ENCODE peak calls at places on chromosomes 12 and 14, in eight cellular contexts. H is HCT116; M is progenitor cell of endocrine pancreas; N is GM13976; E is tibial artery; W is astrocyte of the spinal cord; C is lower lobe of right lung; K is CD8-positive, alpha-beta T cell. I is an unnamed sample.

GRCh38 chr14:96090441-96091148 is 51.4 kb downstream of the C14orf132 start:
- DNase-seq in H (no peak), M (no peak), N (no peak), E (peak), W (peak), C (no peak), K (no peak), I (no peak)

GRCh38 chr14:30223385-30223785 is 295.7 kb upstream of the PRKD1 start:
- DNase-seq in H (peak), M (no peak), N (no peak), E (peak), W (peak), C (peak), K (no peak), I (no peak)

GRCh38 chr12:3214508-3215365 is 137.6 kb downstream of the TSPAN9 start:
- DNase-seq in H (no peak), M (no peak), N (no peak), E (no peak), W (no peak), C (no peak), K (no peak), I (no peak)

GRCh38 chr12:97794335-97794734 is 331.7 kb downstream of the RMST start:
- DNase-seq in H (no peak), M (no peak), N (no peak), E (no peak), W (no peak), C (no peak), K (no peak), I (no peak)

GRCh38 chr14:87489196-87489819 is 503.7 kb downstream of the GALC start:
- DNase-seq in H (no peak), M (no peak), N (no peak), E (no peak), W (no peak), C (no peak), K (no peak), I (no peak)

GRCh38 chr14:105167303-105168092 is 1.1 kb downstream of the JAG2 start:
- DNase-seq in H (no peak), M (no peak), N (no peak), E (no peak), W (no peak), C (peak), K (no peak), I (no peak)

GRCh38 chr12:53402871-53403270 is 20.8 kb upstream of the AMHR2 start:
- DNase-seq in H (no peak), M (no peak), N (no peak), E (no peak), W (no peak), C (no peak), K (no peak), I (no peak)

GRCh38 chr12:94689646-94690036 is 39.3 kb upstream of the TMCC3 start:
- DNase-seq in H (no peak), M (no peak), N (no peak), E (no peak), W (no peak), C (no peak), K (no peak), I (no peak)

GRCh38 chr14:38605193-38606114 is 349.6 kb upstream of the CLEC14A start:
- DNase-seq in H (no peak), M (no peak), N (no peak), E (no peak), W (no peak), C (no peak), K (no peak), I (no peak)

GRCh38 chr14:59484611-59485174 is 376 bp downstream of the JKAMP start:
- DNase-seq in H (no peak), M (no peak), N (no peak), E (no peak), W (no peak), C (no peak), K (no peak), I (no peak)

GRCh38 chr12:27577688-27578087 is 53.7 kb downstream of the PPFIBP1 start:
- DNase-seq in H (no peak), M (no peak), N (no peak), E (no peak), W (no peak), C (no peak), K (no peak), I (no peak)

GRCh38 chr12:50085615-50085928 is 430 bp downstream of the SMARCD1 start:
- DNase-seq in H (no peak), M (no peak), N (no peak), E (no peak), W (no peak), C (no peak), K (no peak), I (no peak)

GRCh38 chr14:22002860-22003284 is 329.3 kb upstream of the OR4E1 start:
- DNase-seq in H (peak), M (no peak), N (no peak), E (no peak), W (no peak), C (peak), K (peak), I (no peak)

GRCh38 chr12:227923-228845 is 14.2 kb upstream of the SLC6A12 start:
- DNase-seq in H (no peak), M (no peak), N (no peak), E (peak), W (peak), C (no peak), K (peak), I (no peak)

GRCh38 chr14:75539562-75540478 is 17.6 kb downstream of the BATF start:
- DNase-seq in H (no peak), M (no peak), N (peak), E (no peak), W (no peak), C (no peak), K (no peak), I (no peak)

DNA sequence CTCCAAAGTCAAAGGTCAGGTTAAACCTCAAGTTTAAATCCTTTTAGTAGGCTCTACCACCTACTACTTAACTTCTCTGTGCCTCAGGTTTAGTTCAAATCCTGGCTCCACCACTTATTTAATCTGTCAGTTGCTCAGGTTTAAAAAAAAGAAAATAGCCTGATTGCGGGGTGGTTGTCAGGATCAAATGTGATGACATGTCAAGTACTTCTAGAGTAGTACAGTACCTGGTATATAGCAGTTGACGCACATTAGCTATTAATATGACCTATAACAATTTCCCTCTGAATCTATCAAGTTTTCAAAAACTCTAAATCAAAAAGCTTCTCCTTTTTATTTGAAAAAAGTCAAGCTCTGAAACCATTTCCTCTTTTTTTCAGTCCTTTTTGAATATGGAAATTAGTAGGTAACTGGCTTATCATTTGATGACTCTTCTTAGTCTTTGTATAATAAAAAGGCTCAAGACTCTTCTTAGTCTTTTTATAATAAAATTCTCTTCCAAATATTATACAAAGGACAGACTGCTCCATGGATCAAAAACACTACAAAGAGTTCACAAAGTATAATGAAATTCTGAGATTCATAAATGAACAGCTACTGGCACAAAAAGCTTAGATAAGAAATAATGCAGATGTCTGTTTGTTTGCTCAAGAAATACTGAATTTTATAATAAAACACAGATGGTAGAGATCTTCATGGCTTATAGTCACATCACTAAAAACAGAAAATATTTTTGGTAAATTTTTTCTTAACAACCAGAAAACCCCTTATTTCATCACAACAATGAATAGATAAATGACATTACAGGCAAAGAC is 5.0 kb downstream of the OSBPL8 start:
- DNase-seq in H (no peak), M (no peak), N (no peak), E (no peak), W (no peak), C (no peak), K (no peak), I (no peak)
- TF ChIP-seq CTCF in H (no peak), M (no peak), N (no peak), E (no peak), W (no peak), C (no peak), K (no peak), I (no peak)

GRCh38 chr14:52914295-52914694 is 36.6 kb downstream of the FERMT2 start:
- DNase-seq in H (no peak), M (no peak), N (no peak), E (no peak), W (no peak), C (no peak), K (no peak), I (no peak)
- TF ChIP-seq CTCF in H (no peak), M (no peak), N (no peak), E (no peak), W (no peak), C (no peak), K (no peak), I (no peak)

GRCh38 chr12:7835116-7835515 is 37.6 kb downstream of the SLC2A14 start:
- DNase-seq in H (no peak), M (no peak), N (no peak), E (no peak), W (no peak), C (no peak), K (no peak), I (no peak)

GRCh38 chr12:7834701-7835100 is 38.0 kb downstream of the SLC2A14 start:
- DNase-seq in H (no peak), M (no peak), N (no peak), E (no peak), W (no peak), C (no peak), K (no peak), I (no peak)

GRCh38 chr12:7835766-7836165 is 36.9 kb downstream of the SLC2A14 start:
- DNase-seq in H (no peak), M (no peak), N (no peak), E (no peak), W (no peak), C (no peak), K (no peak), I (no peak)

GRCh38 chr12:7833831-7834230 is 38.9 kb downstream of the SLC2A14 start:
- DNase-seq in H (no peak), M (no peak), N (no peak), E (no peak), W (no peak), C (no peak), K (no peak), I (no peak)

DNA sequence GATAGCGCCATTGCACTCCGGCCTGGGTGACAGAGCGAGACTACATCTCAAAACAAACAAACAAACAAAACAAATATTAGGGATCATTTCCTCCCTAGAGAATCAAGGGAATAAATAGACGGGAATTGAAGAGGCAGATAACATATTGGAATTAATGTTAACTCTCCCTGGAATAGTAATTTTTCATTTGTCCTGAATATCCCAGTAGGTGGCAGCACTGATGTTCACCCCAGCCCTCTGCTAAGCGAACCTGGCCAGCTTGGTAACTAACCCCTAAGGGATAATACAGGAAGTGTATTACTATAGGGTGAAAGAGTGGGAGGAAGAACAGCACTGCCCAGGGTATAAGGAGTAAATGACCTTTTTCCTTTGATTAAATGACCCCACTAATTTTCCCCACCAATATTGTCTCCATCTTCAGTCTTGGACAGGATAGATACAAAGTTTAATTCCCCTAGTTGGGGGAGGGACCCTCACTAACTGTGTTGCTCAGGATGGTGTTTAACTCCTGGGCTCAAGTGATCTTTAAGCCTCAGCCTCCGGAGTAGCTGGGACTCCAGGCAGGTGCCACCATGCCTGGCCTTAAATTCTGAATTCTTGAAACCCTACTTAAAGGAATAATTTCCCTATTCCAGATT is 40.5 kb downstream of the SLC2A14 start:
- DNase-seq in H (peak), M (no peak), N (peak), E (no peak), W (peak), C (no peak), K (no peak), I (no peak)
- TF ChIP-seq CTCF in H (peak), M (peak), N (peak), E (peak), W (peak), C (peak), K (peak), I (peak)

GRCh38 chr14:99118946-99119345 is 153.1 kb downstream of the BCL11B start:
- DNase-seq in H (no peak), M (no peak), N (no peak), E (peak), W (no peak), C (no peak), K (no peak), I (no peak)
- TF ChIP-seq CTCF in H (no peak), M (no peak), N (no peak), E (no peak), W (no peak), C (no peak), K (no peak), I (no peak)

DNA sequence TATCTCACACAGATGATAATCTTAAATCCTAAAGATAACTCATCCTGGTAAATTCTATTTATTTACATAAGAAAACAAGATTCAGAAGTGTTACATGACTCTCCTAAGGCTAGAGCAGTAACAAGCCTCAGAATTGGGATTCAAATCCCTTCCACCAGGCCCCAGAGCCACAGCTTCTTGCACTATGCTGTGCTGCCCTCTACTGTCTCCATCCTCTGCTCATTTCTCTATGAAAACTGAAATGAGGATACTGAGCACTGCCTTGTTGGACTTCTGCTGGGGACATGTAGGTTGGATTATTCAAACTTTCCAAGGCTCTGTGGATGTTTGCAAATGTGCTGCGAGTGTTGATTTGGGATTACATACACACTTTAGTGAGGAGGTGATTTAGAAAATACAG is 23.5 kb upstream of the C12orf50 start:
- DNase-seq in H (peak), M (no peak), N (no peak), E (no peak), W (peak), C (no peak), K (no peak), I (no peak)
- TF ChIP-seq CTCF in H (peak), M (peak), N (peak), E (peak), W (peak), C (peak), K (no peak), I (no peak)

I was measured in natural killer cell.